ENCODE peak calls at places on chromosomes 12 and 14, in five cellular contexts. T is osteocyte, F is GM13977, W is kidney, V is pancreas. X is an unnamed sample.

GRCh38 chr14:55454264-55455151 is 14.1 kb upstream of the TBPL2 start:
- DNase-seq in F (no peak), W (no peak), T (no peak), V (no peak), X (peak)

GRCh38 chr12:131591136-131591535 is 119.8 kb upstream of the SFSWAP start:
- DNase-seq in W (no peak), F (no peak), T (no peak), V (no peak), X (no peak)

GRCh38 chr14:67999290-67999689 is 179.7 kb downstream of the RAD51B start:
- DNase-seq in F (no peak), V (no peak), T (no peak), W (no peak), X (no peak)

GRCh38 chr12:47067778-47068431 is 11.5 kb upstream of the PCED1B start:
- DNase-seq in T (no peak), V (no peak), W (no peak), F (no peak), X (no peak)

GRCh38 chr12:92779902-92780301 is 77.1 kb downstream of the PLEKHG7 start:
- DNase-seq in T (no peak), W (no peak), F (no peak), V (no peak), X (no peak)

GRCh38 chr12:124395986-124396385 is 101.1 kb downstream of the RFLNA start:
- DNase-seq in V (no peak), W (no peak), T (no peak), F (no peak), X (no peak)

GRCh38 chr12:49538740-49539403 is at the start of gene KCNH3:
- DNase-seq in F (peak), T (no peak), V (peak), W (peak), X (peak)

GRCh38 chr12:80509781-80510556 is 65.9 kb downstream of the PTPRQ start:
- DNase-seq in V (no peak), T (no peak), F (no peak), W (no peak), X (no peak)

GRCh38 chr12:129028824-129029223 is 175.5 kb downstream of the GLT1D1 start:
- DNase-seq in W (no peak), V (no peak), F (no peak), T (no peak), X (no peak)

GRCh38 chr12:91219919-91220318 is 37.3 kb upstream of the DCN start:
- DNase-seq in F (no peak), V (no peak), W (no peak), T (no peak), X (no peak)

GRCh38 chr12:4312251-4312650 is 8.8 kb upstream of the TIGAR start:
- DNase-seq in W (no peak), T (no peak), F (no peak), V (no peak), X (no peak)

GRCh38 chr12:113136128-113136989 is 798 bp upstream of the RASAL1 start:
- DNase-seq in V (no peak), W (peak), T (no peak), F (no peak), X (no peak)

GRCh38 chr12:121961195-121961879 is 42.9 kb downstream of the CFAP251 start:
- DNase-seq in F (no peak), T (no peak), V (no peak), W (no peak), X (no peak)

GRCh38 chr12:101501410-101502045 is 26.4 kb downstream of the SPIC start:
- DNase-seq in V (no peak), F (no peak), W (no peak), T (no peak), X (no peak)

GRCh38 chr14:81275995-81276698 is 55.4 kb upstream of the GTF2A1 start:
- DNase-seq in W (no peak), F (peak), T (no peak), V (no peak), X (no peak)

GRCh38 chr12:55720071-55720564 is at the start of gene RDH5:
- DNase-seq in V (peak), T (no peak), W (no peak), F (no peak), X (no peak)

GRCh38 chr14:64956697-64957412 is 14.3 kb upstream of the GPX2 start:
- DNase-seq in V (no peak), T (no peak), W (peak), F (no peak), X (no peak)

GRCh38 chr14:105249175-105250007 is 1.1 kb downstream of the BTBD6 start:
- DNase-seq in V (no peak), T (no peak), F (no peak), W (peak), X (no peak)

GRCh38 chr14:72894623-72895378 is 900 bp upstream of the DPF3 start:
- DNase-seq in V (peak), F (no peak), W (no peak), T (no peak), X (peak)

DNA sequence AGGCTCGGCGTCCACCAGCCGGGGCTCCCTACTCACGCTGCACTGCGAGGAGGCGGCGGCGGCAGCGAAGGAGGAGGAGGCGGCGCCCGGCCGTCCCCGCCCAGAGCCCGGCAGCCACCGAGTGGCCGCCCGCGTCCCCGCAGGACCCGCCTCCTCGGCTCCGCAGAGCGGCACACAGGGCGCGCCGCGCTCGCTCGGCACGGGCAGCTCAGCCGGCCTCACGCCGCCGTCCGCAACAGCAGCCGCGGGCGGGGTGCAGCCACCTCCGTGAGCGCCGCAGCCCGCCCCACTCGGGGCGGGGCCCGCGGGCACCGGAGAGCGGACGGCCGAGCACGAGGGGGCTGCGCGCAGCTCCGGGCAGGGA is at the start of gene ATP2B1:
- DNase-seq in W (peak), T (peak), V (peak), F (peak), X (peak)
- TF ChIP-seq CTCF in W (no peak), T (peak), V (no peak), F (no peak), X (no peak)

DNA sequence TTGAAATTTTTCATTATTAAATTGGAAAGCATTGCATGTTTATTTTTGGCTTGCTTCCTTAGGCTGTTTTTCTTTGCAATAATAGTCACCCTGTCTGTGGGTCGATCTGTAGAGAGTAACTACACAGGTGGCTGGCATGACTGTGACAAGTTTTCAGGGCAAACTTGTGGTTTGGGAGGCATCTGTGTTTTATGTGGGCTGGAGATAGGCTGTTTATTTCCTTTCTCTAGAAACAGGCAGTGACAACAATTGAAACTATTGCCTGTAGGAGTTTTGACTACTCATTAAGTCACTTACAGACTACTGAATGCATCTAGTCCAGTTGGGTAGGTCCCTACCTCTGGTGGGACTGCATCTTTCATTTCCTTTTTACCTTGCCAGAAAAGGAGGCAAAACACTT is 155.6 kb downstream of the DYRK2 start:
- DNase-seq in F (no peak), T (no peak), V (no peak), W (no peak), X (no peak)
- TF ChIP-seq CTCF in F (no peak), T (no peak), V (no peak), W (no peak), X (no peak)

DNA sequence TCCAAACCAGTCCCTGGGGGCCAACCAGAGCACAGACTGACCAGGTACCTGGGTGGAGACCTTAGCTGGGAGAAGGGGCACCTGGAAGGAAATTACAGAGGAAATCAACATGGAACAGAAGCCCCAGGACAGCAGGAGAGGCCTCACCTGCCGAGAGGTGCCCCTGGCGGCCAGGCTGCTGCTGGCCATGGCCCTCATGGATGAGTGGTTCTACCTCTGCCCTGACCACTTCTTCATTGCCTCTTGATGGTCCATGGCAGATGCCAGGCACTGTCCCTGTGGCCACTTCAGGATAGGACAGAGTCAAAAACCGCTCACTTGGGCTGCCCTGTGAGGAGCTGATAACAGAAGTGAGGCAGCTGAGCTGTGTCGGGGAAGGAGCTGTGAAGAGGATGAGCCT is 73.1 kb upstream of the GNG2 start:
- DNase-seq in V (no peak), F (no peak), W (no peak), T (no peak), X (no peak)
- TF ChIP-seq CTCF in V (no peak), F (no peak), W (no peak), T (no peak), X (no peak)

DNA sequence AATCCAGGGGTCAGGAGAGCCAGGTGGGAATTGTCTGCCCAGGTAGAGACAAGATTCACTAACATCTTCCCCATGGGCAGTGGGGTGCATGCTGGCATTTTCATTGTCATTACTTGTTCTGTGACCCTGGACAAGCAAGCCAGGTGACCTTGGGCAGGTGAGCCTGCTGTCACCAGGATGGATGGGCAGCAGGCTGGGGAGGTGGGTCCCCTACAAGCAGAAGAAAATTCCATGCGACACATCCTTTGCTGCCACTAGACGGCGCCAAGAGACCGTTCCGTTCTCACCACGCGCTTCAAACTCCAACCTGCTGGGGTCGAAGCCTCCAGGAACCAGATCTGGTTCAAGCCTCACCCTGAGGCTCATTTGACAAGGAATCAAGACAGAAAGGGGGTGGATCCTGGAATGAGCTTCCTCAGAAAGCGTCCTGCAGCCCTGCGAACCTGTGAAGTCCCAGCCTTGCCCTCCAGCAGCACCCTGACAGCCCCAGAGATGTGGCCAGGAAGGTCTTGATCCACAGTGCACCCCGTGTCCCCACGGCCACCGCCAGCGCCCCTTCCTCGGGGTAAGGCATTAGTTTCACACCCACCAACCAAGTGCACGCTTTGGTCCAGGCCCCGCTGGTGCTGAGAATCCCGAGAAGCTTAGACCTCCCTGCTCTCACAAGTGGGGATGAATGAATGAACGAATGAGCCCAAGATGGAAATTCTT is 3.2 kb upstream of the DYNC1H1 start:
- DNase-seq in T (peak), F (peak), V (peak), W (peak), X (peak)
- TF ChIP-seq CTCF in T (peak), F (peak), V (peak), W (peak), X (peak)

GRCh38 chr14:102317564-102318248 is 1.8 kb upstream of the ZNF839 start:
- DNase-seq in V (no peak), F (no peak), W (no peak), T (no peak), X (no peak)
- TF ChIP-seq CTCF in V (no peak), F (no peak), W (no peak), T (no peak), X (no peak)

GRCh38 chr12:108191938-108192337 is 62.9 kb downstream of the WSCD2 start:
- DNase-seq in V (no peak), W (no peak), T (no peak), F (no peak), X (no peak)

GRCh38 chr12:108194585-108194984 is 65.5 kb downstream of the WSCD2 start:
- DNase-seq in V (no peak), F (no peak), W (no peak), T (no peak), X (no peak)

GRCh38 chr12:108196319-108196718 is 67.2 kb downstream of the WSCD2 start:
- DNase-seq in T (no peak), F (no peak), V (no peak), W (no peak), X (no peak)

GRCh38 chr12:108193493-108193892 is 64.4 kb downstream of the WSCD2 start:
- DNase-seq in T (no peak), W (no peak), V (no peak), F (no peak), X (no peak)

GRCh38 chr12:108193922-108194321 is 64.8 kb downstream of the WSCD2 start:
- DNase-seq in W (no peak), F (peak), V (no peak), T (no peak), X (peak)
- TF ChIP-seq CTCF in W (peak), F (peak), V (peak), T (peak), X (peak)

X was measured in RWPE1.